ENCODE peak calls at places on chromosomes 5 and 9, in four cellular contexts. One of them, this sample, is unnamed.
A peak's percentile ranks its signal among the peaks of the same experiment; 100 is the strongest.

GRCh38 chr9:10003047-10003446 is 609.8 kb downstream of the PTPRD start:
- DNase-seq in AG09319: no peak
- DNase-seq in NAMALWA: no peak
- DNase-seq in NCI-H1092: no peak
- DNase-seq in this sample: no peak

GRCh38 chr9:18776836-18777820 is 255.9 kb downstream of the SAXO1 start:
- DNase-seq in AG09319: no peak
- DNase-seq in NAMALWA: no peak
- DNase-seq in NCI-H1092: no peak
- DNase-seq in this sample: no peak

GRCh38 chr5:132418876-132419275 is 49.4 kb downstream of the SLC22A5 start:
- DNase-seq in AG09319: no peak
- DNase-seq in NAMALWA: peak; percentile 43
- DNase-seq in NCI-H1092: no peak
- DNase-seq in this sample: no peak

GRCh38 chr5:51556833-51557232 is 173.6 kb downstream of the ISL1 start:
- DNase-seq in AG09319: no peak
- DNase-seq in NAMALWA: no peak
- DNase-seq in NCI-H1092: no peak
- DNase-seq in this sample: no peak

GRCh38 chr5:3348576-3349535 is 246.8 kb upstream of the IRX1 start:
- DNase-seq in AG09319: no peak
- DNase-seq in NAMALWA: no peak
- DNase-seq in NCI-H1092: no peak
- DNase-seq in this sample: no peak

GRCh38 chr9:111730937-111731567 is 63.7 kb downstream of the SHOC1 start:
- DNase-seq in AG09319: no peak
- DNase-seq in NAMALWA: no peak
- DNase-seq in NCI-H1092: no peak
- DNase-seq in this sample: no peak

GRCh38 chr5:103057208-103058130 is 62.5 kb downstream of the GIN1 start:
- DNase-seq in AG09319: no peak
- DNase-seq in NAMALWA: no peak
- DNase-seq in NCI-H1092: no peak
- DNase-seq in this sample: no peak

GRCh38 chr9:122695696-122696095 is 20.8 kb downstream of the OR1L3 start:
- DNase-seq in AG09319: no peak
- DNase-seq in NAMALWA: no peak
- DNase-seq in NCI-H1092: no peak
- DNase-seq in this sample: no peak

GRCh38 chr5:167970002-167970401 is 321.4 kb upstream of the WWC1 start:
- DNase-seq in AG09319: no peak
- DNase-seq in NAMALWA: no peak
- DNase-seq in NCI-H1092: no peak
- DNase-seq in this sample: no peak

GRCh38 chr5:1195439-1195838 is 6.0 kb upstream of the SLC6A19 start:
- DNase-seq in AG09319: no peak
- DNase-seq in NAMALWA: no peak
- DNase-seq in NCI-H1092: no peak
- DNase-seq in this sample: no peak

GRCh38 chr9:36922548-36922947 is 111.5 kb downstream of the PAX5 start:
- DNase-seq in AG09319: no peak
- DNase-seq in NAMALWA: no peak
- DNase-seq in NCI-H1092: no peak
- DNase-seq in this sample: no peak

GRCh38 chr5:75890546-75890945 is 173.3 kb upstream of the POC5 start:
- DNase-seq in AG09319: no peak
- DNase-seq in NAMALWA: no peak
- DNase-seq in NCI-H1092: no peak
- DNase-seq in this sample: no peak

GRCh38 chr5:109921735-109922395 is 232.1 kb downstream of the MAN2A1 start:
- DNase-seq in AG09319: no peak
- DNase-seq in NAMALWA: peak; percentile 96
- DNase-seq in NCI-H1092: peak; percentile 58
- DNase-seq in this sample: peak; percentile 70

GRCh38 chr9:37464006-37464405 is 1.2 kb downstream of the ZBTB5 start:
- DNase-seq in AG09319: no peak
- DNase-seq in NAMALWA: peak; percentile 26
- DNase-seq in NCI-H1092: no peak
- DNase-seq in this sample: no peak

GRCh38 chr5:2700876-2701275 is 50.6 kb downstream of the IRX2 start:
- DNase-seq in AG09319: no peak
- DNase-seq in NAMALWA: no peak
- DNase-seq in NCI-H1092: peak; percentile 32
- DNase-seq in this sample: no peak

GRCh38 chr9:6845881-6846280 is 88.1 kb downstream of the KDM4C start:
- DNase-seq in AG09319: no peak
- DNase-seq in NAMALWA: no peak
- DNase-seq in NCI-H1092: no peak
- DNase-seq in this sample: no peak

GRCh38 chr9:93477397-93477796 is 24.0 kb upstream of the FAM120AOS start:
- DNase-seq in AG09319: no peak
- DNase-seq in NAMALWA: no peak
- DNase-seq in NCI-H1092: no peak
- DNase-seq in this sample: no peak

GRCh38 chr9:110911659-110912473 is 126.4 kb downstream of the LPAR1 start:
- DNase-seq in AG09319: peak; percentile 74
- DNase-seq in NAMALWA: no peak
- DNase-seq in NCI-H1092: no peak
- DNase-seq in this sample: no peak

GRCh38 chr5:134240421-134240962 is 14.6 kb upstream of the PPP2CA start:
- DNase-seq in AG09319: no peak
- DNase-seq in NAMALWA: no peak
- DNase-seq in NCI-H1092: peak; percentile 8
- DNase-seq in this sample: no peak

GRCh38 chr5:157431544-157432200 is 28.3 kb upstream of the NIPAL4 start:
- DNase-seq in AG09319: peak; percentile 23
- DNase-seq in NAMALWA: peak; percentile 92
- DNase-seq in NCI-H1092: no peak
- DNase-seq in this sample: peak; percentile 63

GRCh38 chr9:21294325-21294724 is 10.8 kb downstream of the IFNA5 start:
- DNase-seq in AG09319: no peak
- DNase-seq in NAMALWA: no peak
- DNase-seq in NCI-H1092: no peak
- DNase-seq in this sample: no peak

GRCh38 chr9:20553750-20554149 is 68.5 kb downstream of the MLLT3 start:
- DNase-seq in AG09319: no peak
- DNase-seq in NAMALWA: no peak
- DNase-seq in NCI-H1092: no peak
- DNase-seq in this sample: no peak

GRCh38 chr9:71755230-71755629 is 13.1 kb downstream of the CEMIP2 start:
- DNase-seq in AG09319: no peak
- DNase-seq in NAMALWA: no peak
- DNase-seq in NCI-H1092: no peak
- DNase-seq in this sample: no peak

GRCh38 chr9:132154925-132155324 is 6.9 kb upstream of the NTNG2 start:
- DNase-seq in AG09319: no peak
- DNase-seq in NAMALWA: no peak
- DNase-seq in NCI-H1092: no peak
- DNase-seq in this sample: no peak

GRCh38 chr9:114454652-114455051 is 50.6 kb downstream of the WHRN start:
- DNase-seq in AG09319: no peak
- DNase-seq in NAMALWA: no peak
- DNase-seq in NCI-H1092: peak; percentile 28
- DNase-seq in this sample: no peak

This sample was measured in CD4-positive, alpha-beta memory T cell.